ENCODE peak calls at places on chromosomes 2 and 18, in seven cellular contexts. B is fibroblast of lung, V is BJ, N is fibroblast of the aortic adventitia, Y is sigmoid colon, P is GM20000, G is neural progenitor cell. M is an unnamed sample.

GRCh38 chr2:176612736-176613135 is 343.5 kb downstream of the MTX2 start:
- DNase-seq in Y (no peak), P (no peak), B (no peak), G (no peak), N (no peak), V (no peak), M (no peak)

GRCh38 chr2:207831569-207832248 is 62.0 kb upstream of the FZD5 start:
- DNase-seq in B (no peak), P (no peak), V (no peak), G (no peak), N (no peak), Y (no peak), M (no peak)

GRCh38 chr18:48997985-48998831 is 47.4 kb upstream of the SMAD7 start:
- DNase-seq in V (peak), G (peak), Y (peak), P (no peak), N (peak), B (peak), M (no peak)

GRCh38 chr2:175064797-175065196 is 59.6 kb upstream of the CHN1 start:
- DNase-seq in Y (no peak), B (no peak), V (no peak), N (no peak), P (no peak), G (no peak), M (no peak)

GRCh38 chr2:200367155-200367554 is 60.7 kb downstream of the SPATS2L start:
- DNase-seq in N (no peak), B (peak), G (no peak), Y (peak), V (no peak), P (no peak), M (no peak)

GRCh38 chr2:148044322-148044721 is 23.4 kb downstream of the MBD5 start:
- DNase-seq in Y (no peak), N (no peak), B (no peak), G (no peak), P (no peak), V (no peak), M (no peak)

GRCh38 chr2:130846686-130847375 is 10.1 kb downstream of the ARHGEF4 start:
- DNase-seq in G (no peak), B (peak), V (no peak), P (no peak), Y (no peak), N (no peak), M (no peak)

GRCh38 chr18:43534511-43534910 is 257.2 kb upstream of the SYT4 start:
- DNase-seq in N (no peak), Y (no peak), B (peak), G (no peak), V (no peak), P (no peak), M (no peak)

GRCh38 chr2:190716176-190716807 is 67.4 kb downstream of the NAB1 start:
- DNase-seq in V (no peak), P (no peak), N (peak), B (no peak), Y (no peak), G (no peak), M (no peak)

GRCh38 chr18:58639751-58640427 is 11.0 kb upstream of the ALPK2 start:
- DNase-seq in N (peak), B (peak), V (peak), Y (no peak), G (no peak), P (no peak), M (no peak)

GRCh38 chr2:231321556-231322334 is 73.8 kb upstream of the B3GNT7 start:
- DNase-seq in Y (peak), N (no peak), G (no peak), P (no peak), B (no peak), V (no peak), M (no peak)

GRCh38 chr2:229343661-229344060 is 72.6 kb upstream of the PID1 start:
- DNase-seq in P (no peak), Y (no peak), N (no peak), V (no peak), B (no peak), G (no peak), M (no peak)

GRCh38 chr2:234032301-234032856 is 18.1 kb upstream of the SPP2 start:
- DNase-seq in G (no peak), V (peak), Y (no peak), B (peak), N (peak), P (no peak), M (no peak)

GRCh38 chr2:180174580-180174979 is 167.5 kb upstream of the CWC22 start:
- DNase-seq in G (no peak), Y (no peak), V (no peak), P (no peak), B (no peak), N (no peak), M (no peak)

GRCh38 chr2:174753038-174753633 is 11.1 kb downstream of the CHRNA1 start:
- DNase-seq in G (no peak), B (no peak), N (no peak), V (no peak), P (no peak), Y (no peak), M (no peak)

GRCh38 chr2:54549912-54550518 is 93.9 kb downstream of the SPTBN1 start:
- DNase-seq in G (no peak), N (no peak), V (no peak), P (no peak), B (no peak), Y (no peak), M (no peak)

GRCh38 chr2:174836345-174836999 is 72.2 kb upstream of the CHRNA1 start:
- DNase-seq in P (no peak), B (peak), G (no peak), N (peak), V (peak), Y (no peak), M (no peak)

GRCh38 chr2:175187378-175187777 is 5.9 kb upstream of the ATP5MC3 start:
- DNase-seq in B (peak), N (peak), V (no peak), Y (no peak), P (peak), G (no peak), M (no peak)

GRCh38 chr18:23145613-23146012 is 10.3 kb downstream of the CABLES1 start:
- DNase-seq in G (no peak), P (no peak), V (no peak), Y (no peak), N (no peak), B (no peak), M (no peak)

GRCh38 chr2:128134573-128134972 is 43.6 kb downstream of the UGGT1 start:
- DNase-seq in G (no peak), Y (no peak), N (no peak), V (no peak), B (no peak), P (no peak), M (no peak)

GRCh38 chr18:58348517-58348916 is 280.4 kb downstream of the ALPK2 start:
- DNase-seq in P (no peak), G (no peak), N (no peak), Y (no peak), V (no peak), B (no peak), M (no peak)

GRCh38 chr18:26185267-26185666 is 41.0 kb upstream of the TAF4B start:
- DNase-seq in P (no peak), N (peak), V (no peak), G (no peak), B (no peak), Y (no peak), M (no peak)

GRCh38 chr2:236572482-236572881 is 2.9 kb downstream of the ACKR3 start:
- DNase-seq in P (no peak), V (no peak), Y (peak), B (no peak), G (peak), N (peak), M (no peak)

GRCh38 chr2:237097911-237098702 is 12.4 kb downstream of the COPS8 start:
- DNase-seq in N (peak), V (peak), P (no peak), G (no peak), Y (no peak), B (peak), M (no peak)

GRCh38 chr2:73269686-73270465 is 14.4 kb downstream of the FBXO41 start:
- DNase-seq in B (no peak), N (no peak), V (no peak), Y (no peak), G (no peak), P (no peak), M (no peak)

DNA sequence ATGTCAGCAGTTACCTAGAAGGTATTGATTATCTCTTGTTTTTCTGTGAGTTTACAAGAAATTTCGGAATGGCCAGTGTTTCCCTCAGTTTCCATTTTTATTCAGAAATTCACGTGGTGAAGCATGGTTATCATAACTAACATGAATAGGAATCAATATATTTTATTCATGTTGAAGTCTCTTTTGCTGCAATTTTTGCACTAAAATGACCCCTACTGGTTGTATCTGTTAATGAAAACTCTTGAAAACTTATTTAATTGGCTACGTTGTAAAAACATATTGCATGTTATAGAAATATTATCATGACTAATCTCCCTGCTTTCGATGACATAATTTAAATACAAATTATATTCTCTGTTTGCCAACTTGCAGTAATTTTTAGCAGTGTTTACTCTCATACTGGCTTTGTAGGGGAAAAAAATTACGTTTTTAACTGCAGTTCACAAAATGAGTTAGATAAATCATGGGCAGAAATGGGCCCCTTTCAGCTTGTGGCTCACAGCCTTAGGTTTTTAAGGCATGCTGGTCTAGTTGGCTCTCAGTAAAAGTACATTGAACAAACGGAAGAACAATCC is 3.5 kb downstream of the CRIM1 start:
- DNase-seq in B (peak), Y (no peak), G (no peak), P (no peak), N (peak), V (no peak), M (no peak)
- TF ChIP-seq CTCF in B (no peak), Y (no peak), G (peak), P (no peak), N (peak), V (peak), M (no peak)

GRCh38 chr2:185279999-185280398 is 458.6 kb upstream of the FSIP2 start:
- DNase-seq in G (no peak), Y (no peak), B (peak), V (no peak), P (peak), N (peak), M (no peak)
- TF ChIP-seq CTCF in G (peak), Y (no peak), B (no peak), V (no peak), P (no peak), N (peak), M (no peak)

GRCh38 chr2:16508061-16508851 is 157.4 kb downstream of the CYRIA start:
- DNase-seq in B (peak), G (peak), Y (no peak), V (no peak), N (no peak), P (no peak), M (no peak)
- TF ChIP-seq CTCF in B (no peak), G (peak), Y (peak), V (no peak), N (no peak), P (no peak), M (no peak)

DNA sequence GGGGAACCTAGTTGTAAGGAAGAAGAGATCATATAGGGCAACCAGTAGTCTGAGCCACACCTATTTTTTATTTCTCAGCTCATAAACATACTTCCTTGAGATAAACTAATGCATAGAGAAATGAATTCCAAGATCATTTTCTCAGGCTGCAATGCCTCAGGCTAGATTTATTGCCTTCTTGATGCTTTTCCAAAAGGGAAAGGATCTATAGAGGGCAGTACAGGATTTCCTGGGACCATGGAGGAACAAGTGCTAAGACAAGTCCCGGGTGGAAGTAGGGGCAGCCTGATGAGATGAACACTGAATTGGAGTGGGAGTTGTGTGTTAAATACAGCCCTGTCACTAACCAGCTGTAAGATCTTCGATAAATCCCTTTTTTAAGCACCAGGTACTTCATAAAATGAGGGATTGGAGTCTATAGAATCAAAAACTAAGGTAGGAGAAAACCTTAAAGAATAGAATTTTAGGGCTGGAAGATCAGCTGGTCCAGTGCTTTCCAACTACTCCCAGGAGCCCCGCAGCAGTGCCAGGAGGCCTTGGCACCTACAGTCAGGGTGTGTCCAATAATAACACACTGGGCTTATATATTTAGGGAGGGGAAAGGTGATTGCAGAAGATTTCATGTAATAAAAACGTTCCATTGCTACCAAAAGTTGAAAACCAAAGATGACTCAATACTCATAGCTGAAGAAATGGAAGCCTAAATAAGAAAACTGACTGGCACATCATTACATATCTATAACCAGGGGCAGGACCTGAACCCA is 58.1 kb downstream of the SERTAD2 start:
- DNase-seq in G (peak), N (peak), Y (no peak), B (peak), P (no peak), V (no peak), M (no peak)
- TF ChIP-seq CTCF in G (peak), N (peak), Y (peak), B (peak), P (no peak), V (no peak), M (no peak)